ENCODE peak calls at places on chromosomes 6 and 20, in six cellular contexts. One of them, this sample, is unnamed.

GRCh38 chr20:1381753-1382591 is 10.9 kb downstream of the FKBP1A start:
- DNase-seq in H1: no peak
- DNase-seq in neuronal stem cell: no peak
- DNase-seq in IMR-90: peak
- DNase-seq in H9: no peak
- DNase-seq in mesendoderm: no peak
- DNase-seq in this sample: no peak

GRCh38 chr20:47406849-47407682 is 50.6 kb upstream of the ZMYND8 start:
- DNase-seq in IMR-90: peak
- DNase-seq in H1: no peak
- DNase-seq in neuronal stem cell: no peak
- DNase-seq in mesendoderm: no peak
- DNase-seq in H9: no peak
- DNase-seq in this sample: no peak

GRCh38 chr20:33919653-33920052 is 74.1 kb upstream of the RALY start:
- DNase-seq in H9: no peak
- DNase-seq in H1: no peak
- DNase-seq in neuronal stem cell: no peak
- DNase-seq in IMR-90: no peak
- DNase-seq in mesendoderm: no peak
- DNase-seq in this sample: no peak

GRCh38 chr6:46993846-46994245 is 48.3 kb downstream of the ADGRF1 start:
- DNase-seq in IMR-90: peak
- DNase-seq in neuronal stem cell: no peak
- DNase-seq in mesendoderm: peak
- DNase-seq in H1: no peak
- DNase-seq in H9: no peak
- DNase-seq in this sample: peak

GRCh38 chr6:111087106-111087835 is at the start of gene SLC16A10:
- DNase-seq in mesendoderm: peak
- DNase-seq in IMR-90: no peak
- DNase-seq in neuronal stem cell: peak
- DNase-seq in H1: peak
- DNase-seq in H9: peak
- DNase-seq in this sample: peak

GRCh38 chr6:19231878-19232519 is 605.2 kb upstream of the ID4 start:
- DNase-seq in IMR-90: no peak
- DNase-seq in H1: no peak
- DNase-seq in mesendoderm: no peak
- DNase-seq in H9: no peak
- DNase-seq in neuronal stem cell: no peak
- DNase-seq in this sample: no peak

GRCh38 chr20:35499271-35499670 is 30.2 kb downstream of the C20orf173 start:
- DNase-seq in neuronal stem cell: no peak
- DNase-seq in H1: no peak
- DNase-seq in IMR-90: no peak
- DNase-seq in mesendoderm: no peak
- DNase-seq in H9: no peak
- DNase-seq in this sample: no peak

GRCh38 chr6:38261626-38262025 is 378.1 kb downstream of the BTBD9 start:
- DNase-seq in IMR-90: no peak
- DNase-seq in H9: no peak
- DNase-seq in H1: no peak
- DNase-seq in neuronal stem cell: no peak
- DNase-seq in mesendoderm: no peak
- DNase-seq in this sample: no peak

GRCh38 chr20:21125072-21125848 is 622 bp upstream of the KIZ start:
- DNase-seq in neuronal stem cell: no peak
- DNase-seq in H1: no peak
- DNase-seq in IMR-90: peak
- DNase-seq in H9: no peak
- DNase-seq in mesendoderm: peak
- DNase-seq in this sample: peak

GRCh38 chr20:47276856-47277541 is 79.5 kb downstream of the ZMYND8 start:
- DNase-seq in mesendoderm: no peak
- DNase-seq in neuronal stem cell: no peak
- DNase-seq in H1: no peak
- DNase-seq in IMR-90: peak
- DNase-seq in H9: no peak
- DNase-seq in this sample: peak

GRCh38 chr6:27250955-27251671 is 3.6 kb downstream of the PRSS16 start:
- DNase-seq in mesendoderm: peak
- DNase-seq in neuronal stem cell: peak
- DNase-seq in H9: peak
- DNase-seq in H1: peak
- DNase-seq in IMR-90: no peak
- DNase-seq in this sample: peak

GRCh38 chr6:39804666-39805065 is 12.5 kb downstream of the DAAM2 start:
- DNase-seq in H9: no peak
- DNase-seq in H1: no peak
- DNase-seq in mesendoderm: no peak
- DNase-seq in neuronal stem cell: no peak
- DNase-seq in IMR-90: peak
- DNase-seq in this sample: peak

GRCh38 chr6:27178001-27178730 is 69.3 kb upstream of the PRSS16 start:
- DNase-seq in neuronal stem cell: peak
- DNase-seq in IMR-90: peak
- DNase-seq in H1: no peak
- DNase-seq in H9: peak
- DNase-seq in mesendoderm: peak
- DNase-seq in this sample: peak

GRCh38 chr6:41209976-41210375 is 9.0 kb upstream of the TREML2 start:
- DNase-seq in mesendoderm: no peak
- DNase-seq in H1: no peak
- DNase-seq in neuronal stem cell: no peak
- DNase-seq in H9: no peak
- DNase-seq in IMR-90: no peak
- DNase-seq in this sample: no peak

GRCh38 chr6:53986165-53986720 is 125.0 kb upstream of the MLIP start:
- DNase-seq in IMR-90: peak
- DNase-seq in H1: no peak
- DNase-seq in mesendoderm: peak
- DNase-seq in neuronal stem cell: peak
- DNase-seq in H9: no peak
- DNase-seq in this sample: peak

GRCh38 chr6:90328004-90328403 is 31.4 kb upstream of the BACH2 start:
- DNase-seq in neuronal stem cell: no peak
- DNase-seq in H9: no peak
- DNase-seq in mesendoderm: no peak
- DNase-seq in IMR-90: peak
- DNase-seq in H1: no peak
- DNase-seq in this sample: peak

GRCh38 chr6:125597411-125598253 is 151.8 kb upstream of the HEY2 start:
- DNase-seq in neuronal stem cell: no peak
- DNase-seq in H1: no peak
- DNase-seq in IMR-90: no peak
- DNase-seq in H9: no peak
- DNase-seq in mesendoderm: no peak
- DNase-seq in this sample: no peak

GRCh38 chr6:127389706-127390105 is 46.3 kb upstream of the ECHDC1 start:
- DNase-seq in H9: no peak
- DNase-seq in H1: no peak
- DNase-seq in neuronal stem cell: no peak
- DNase-seq in mesendoderm: no peak
- DNase-seq in IMR-90: no peak
- DNase-seq in this sample: no peak

GRCh38 chr6:140062042-140063041 is 687.9 kb upstream of the CITED2 start:
- DNase-seq in neuronal stem cell: no peak
- DNase-seq in H1: no peak
- DNase-seq in mesendoderm: peak
- DNase-seq in H9: no peak
- DNase-seq in IMR-90: peak
- DNase-seq in this sample: peak

GRCh38 chr6:169176361-169176991 is 77.2 kb downstream of the THBS2 start:
- DNase-seq in neuronal stem cell: no peak
- DNase-seq in IMR-90: no peak
- DNase-seq in H1: no peak
- DNase-seq in mesendoderm: no peak
- DNase-seq in H9: no peak
- DNase-seq in this sample: no peak

GRCh38 chr6:170136541-170137175 is 154.2 kb downstream of the DLL1 start:
- DNase-seq in H1: no peak
- DNase-seq in H9: peak
- DNase-seq in mesendoderm: no peak
- DNase-seq in neuronal stem cell: no peak
- DNase-seq in IMR-90: no peak
- DNase-seq in this sample: no peak

GRCh38 chr20:60057866-60058807 is 99.9 kb downstream of the CDH26 start:
- DNase-seq in mesendoderm: peak
- DNase-seq in IMR-90: peak
- DNase-seq in H1: no peak
- DNase-seq in H9: peak
- DNase-seq in neuronal stem cell: peak
- DNase-seq in this sample: peak

GRCh38 chr6:144675231-144675861 is 390.2 kb downstream of the UTRN start:
- DNase-seq in H9: no peak
- DNase-seq in neuronal stem cell: no peak
- DNase-seq in IMR-90: peak
- DNase-seq in mesendoderm: no peak
- DNase-seq in H1: no peak
- DNase-seq in this sample: peak

GRCh38 chr6:27043244-27043643 is 204.3 kb upstream of the PRSS16 start:
- DNase-seq in neuronal stem cell: no peak
- DNase-seq in H1: no peak
- DNase-seq in IMR-90: no peak
- DNase-seq in mesendoderm: no peak
- DNase-seq in H9: no peak
- DNase-seq in this sample: no peak

GRCh38 chr20:47332381-47333206 is 23.9 kb downstream of the ZMYND8 start:
- DNase-seq in H1: no peak
- DNase-seq in IMR-90: no peak
- DNase-seq in mesendoderm: no peak
- DNase-seq in H9: no peak
- DNase-seq in neuronal stem cell: no peak
- DNase-seq in this sample: no peak

GRCh38 chr6:166618251-166618650 is 8.8 kb downstream of the RPS6KA2 start:
- DNase-seq in H9: no peak
- DNase-seq in mesendoderm: no peak
- DNase-seq in IMR-90: no peak
- DNase-seq in H1: no peak
- DNase-seq in neuronal stem cell: no peak
- DNase-seq in this sample: no peak

GRCh38 chr6:54255881-54256280 is 52.4 kb upstream of the TINAG start:
- DNase-seq in IMR-90: peak
- DNase-seq in H9: no peak
- DNase-seq in mesendoderm: peak
- DNase-seq in neuronal stem cell: no peak
- DNase-seq in H1: no peak
- DNase-seq in this sample: peak

GRCh38 chr6:42001506-42001905 is 48.8 kb upstream of the TAF8 start:
- DNase-seq in neuronal stem cell: no peak
- DNase-seq in IMR-90: no peak
- DNase-seq in H9: no peak
- DNase-seq in H1: no peak
- DNase-seq in mesendoderm: no peak
- DNase-seq in this sample: no peak

GRCh38 chr6:108168501-108168979 is 2.7 kb downstream of the NR2E1 start:
- DNase-seq in mesendoderm: peak
- DNase-seq in IMR-90: no peak
- DNase-seq in neuronal stem cell: peak
- DNase-seq in H9: peak
- DNase-seq in H1: no peak
- DNase-seq in this sample: peak

GRCh38 chr20:19078448-19079373 is 133.7 kb upstream of the SLC24A3 start:
- DNase-seq in H9: no peak
- DNase-seq in H1: no peak
- DNase-seq in IMR-90: no peak
- DNase-seq in neuronal stem cell: no peak
- DNase-seq in mesendoderm: no peak
- DNase-seq in this sample: no peak

GRCh38 chr6:9554806-9555205 is 860.1 kb downstream of the TFAP2A start:
- DNase-seq in IMR-90: no peak
- DNase-seq in H1: no peak
- DNase-seq in neuronal stem cell: no peak
- DNase-seq in H9: no peak
- DNase-seq in mesendoderm: no peak
- DNase-seq in this sample: peak

GRCh38 chr6:29647927-29648642 is 8.8 kb upstream of the MOG start:
- DNase-seq in H9: no peak
- DNase-seq in H1: no peak
- DNase-seq in mesendoderm: peak
- DNase-seq in neuronal stem cell: no peak
- DNase-seq in IMR-90: peak
- DNase-seq in this sample: peak
- H2BK15ac ChIP-seq in H9: no peak
- H2BK15ac ChIP-seq in H1: no peak
- H2BK15ac ChIP-seq in mesendoderm: no peak
- H2BK15ac ChIP-seq in neuronal stem cell: no peak
- H2BK15ac ChIP-seq in IMR-90: no peak
- H2BK15ac ChIP-seq in this sample: no peak

GRCh38 chr20:49006446-49006980 is 39.6 kb upstream of the CSE1L start:
- DNase-seq in H9: peak
- DNase-seq in neuronal stem cell: no peak
- DNase-seq in H1: no peak
- DNase-seq in mesendoderm: no peak
- DNase-seq in IMR-90: no peak
- DNase-seq in this sample: no peak
- H2BK15ac ChIP-seq in H9: no peak
- H2BK15ac ChIP-seq in neuronal stem cell: no peak
- H2BK15ac ChIP-seq in H1: no peak
- H2BK15ac ChIP-seq in mesendoderm: no peak
- H2BK15ac ChIP-seq in IMR-90: no peak
- H2BK15ac ChIP-seq in this sample: no peak

DNA sequence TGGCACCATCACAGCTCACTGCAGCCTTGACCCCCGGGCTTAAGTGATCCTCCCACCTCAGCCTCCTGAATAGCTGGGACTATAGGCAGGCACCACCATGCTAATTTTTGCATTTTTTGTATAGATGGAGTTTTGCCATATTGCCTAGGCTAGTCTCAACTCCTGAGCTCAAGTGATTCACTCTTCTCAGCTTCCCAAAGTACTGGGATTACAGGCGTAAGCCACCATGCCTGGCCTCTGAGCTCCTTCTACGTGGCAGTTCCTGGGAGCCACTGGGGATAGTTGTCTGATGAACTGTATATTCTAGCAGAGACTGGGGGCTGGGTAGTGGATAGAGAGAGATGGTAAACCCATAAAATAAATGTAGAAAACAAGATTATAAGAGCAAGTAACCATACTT is 26.1 kb downstream of the IYD start:
- DNase-seq in H1: no peak
- DNase-seq in H9: no peak
- DNase-seq in neuronal stem cell: no peak
- DNase-seq in IMR-90: no peak
- DNase-seq in mesendoderm: no peak
- DNase-seq in this sample: no peak
- H2BK15ac ChIP-seq in H1: no peak
- H2BK15ac ChIP-seq in H9: no peak
- H2BK15ac ChIP-seq in neuronal stem cell: no peak
- H2BK15ac ChIP-seq in IMR-90: no peak
- H2BK15ac ChIP-seq in mesendoderm: no peak
- H2BK15ac ChIP-seq in this sample: no peak

DNA sequence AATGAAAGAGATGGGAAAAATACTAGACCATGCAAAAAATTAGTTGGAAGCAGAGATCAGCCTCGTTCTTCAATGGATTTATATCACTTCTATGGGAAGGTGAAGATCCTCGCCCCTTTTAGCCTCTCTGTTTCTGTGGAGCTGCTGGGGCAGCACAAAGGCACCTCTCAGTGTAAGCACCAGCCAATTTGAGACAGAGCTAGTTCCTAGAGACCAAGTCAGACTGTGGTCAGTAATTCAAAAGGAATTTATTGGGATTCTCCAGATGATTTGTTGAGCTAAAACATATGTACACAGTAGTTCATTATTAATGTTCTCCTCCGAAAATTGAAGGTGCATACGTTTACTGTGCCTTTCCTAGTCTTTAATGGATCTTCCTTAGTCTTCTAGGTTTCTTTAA is 42.4 kb downstream of the SCGN start:
- DNase-seq in H1: no peak
- DNase-seq in mesendoderm: no peak
- DNase-seq in H9: no peak
- DNase-seq in IMR-90: no peak
- DNase-seq in neuronal stem cell: no peak
- DNase-seq in this sample: no peak
- H2BK15ac ChIP-seq in H1: no peak
- H2BK15ac ChIP-seq in mesendoderm: no peak
- H2BK15ac ChIP-seq in H9: no peak
- H2BK15ac ChIP-seq in IMR-90: no peak
- H2BK15ac ChIP-seq in neuronal stem cell: no peak
- H2BK15ac ChIP-seq in this sample: no peak

This sample was measured in mesenchymal stem cell.